ENCODE peak calls at places on chromosome 6, in five cellular contexts. One of them, this sample, is unnamed.

GRCh38 chr6:156102129-156102528 is 646.5 kb upstream of the NOX3 start:
- DNase-seq in CD8-positive, alpha-beta T cell: no peak
- DNase-seq in AG10803: no peak
- DNase-seq in endodermal cell: peak
- DNase-seq in lower lobe of right lung: no peak
- DNase-seq in this sample: no peak

GRCh38 chr6:43510827-43511163 is 649 bp upstream of the LRRC73 start:
- DNase-seq in CD8-positive, alpha-beta T cell: no peak
- DNase-seq in AG10803: no peak
- DNase-seq in endodermal cell: no peak
- DNase-seq in lower lobe of right lung: no peak
- DNase-seq in this sample: no peak

GRCh38 chr6:72621243-72622093 is at the start of gene KCNQ5:
- DNase-seq in CD8-positive, alpha-beta T cell: no peak
- DNase-seq in AG10803: peak
- DNase-seq in endodermal cell: peak
- DNase-seq in lower lobe of right lung: peak
- DNase-seq in this sample: peak

GRCh38 chr6:53651149-53651763 is 14.3 kb downstream of the KLHL31 start:
- DNase-seq in CD8-positive, alpha-beta T cell: peak
- DNase-seq in AG10803: peak
- DNase-seq in endodermal cell: peak
- DNase-seq in lower lobe of right lung: peak
- DNase-seq in this sample: no peak

GRCh38 chr6:91276315-91276714 is 689.4 kb upstream of the MAP3K7 start:
- DNase-seq in CD8-positive, alpha-beta T cell: no peak
- DNase-seq in AG10803: no peak
- DNase-seq in endodermal cell: no peak
- DNase-seq in lower lobe of right lung: no peak
- DNase-seq in this sample: no peak

GRCh38 chr6:166686317-166686716 is 59.3 kb upstream of the RPS6KA2 start:
- DNase-seq in CD8-positive, alpha-beta T cell: no peak
- DNase-seq in AG10803: no peak
- DNase-seq in endodermal cell: no peak
- DNase-seq in lower lobe of right lung: no peak
- DNase-seq in this sample: no peak

GRCh38 chr6:122663981-122664380 is 53.8 kb downstream of the PKIB start:
- DNase-seq in CD8-positive, alpha-beta T cell: no peak
- DNase-seq in AG10803: no peak
- DNase-seq in endodermal cell: no peak
- DNase-seq in lower lobe of right lung: no peak
- DNase-seq in this sample: no peak

GRCh38 chr6:17130786-17131185 is 28.9 kb downstream of the STMND1 start:
- DNase-seq in CD8-positive, alpha-beta T cell: no peak
- DNase-seq in AG10803: peak
- DNase-seq in endodermal cell: no peak
- DNase-seq in lower lobe of right lung: no peak
- DNase-seq in this sample: no peak

GRCh38 chr6:100454571-100455229 is 10.0 kb downstream of the SIM1 start:
- DNase-seq in CD8-positive, alpha-beta T cell: no peak
- DNase-seq in AG10803: no peak
- DNase-seq in endodermal cell: no peak
- DNase-seq in lower lobe of right lung: no peak
- DNase-seq in this sample: no peak

GRCh38 chr6:150894935-150895686 is 29.6 kb downstream of the MTHFD1L start:
- DNase-seq in CD8-positive, alpha-beta T cell: no peak
- DNase-seq in AG10803: peak
- DNase-seq in endodermal cell: no peak
- DNase-seq in lower lobe of right lung: no peak
- DNase-seq in this sample: peak

GRCh38 chr6:164106345-164106769 is 691.8 kb downstream of the QKI start:
- DNase-seq in CD8-positive, alpha-beta T cell: no peak
- DNase-seq in AG10803: no peak
- DNase-seq in endodermal cell: peak
- DNase-seq in lower lobe of right lung: no peak
- DNase-seq in this sample: no peak

GRCh38 chr6:132063738-132064137 is 112.6 kb upstream of the CCN2 start:
- DNase-seq in CD8-positive, alpha-beta T cell: no peak
- DNase-seq in AG10803: peak
- DNase-seq in endodermal cell: no peak
- DNase-seq in lower lobe of right lung: no peak
- DNase-seq in this sample: no peak

GRCh38 chr6:132259070-132259469 is 142.2 kb downstream of the MOXD1 start:
- DNase-seq in CD8-positive, alpha-beta T cell: no peak
- DNase-seq in AG10803: peak
- DNase-seq in endodermal cell: peak
- DNase-seq in lower lobe of right lung: no peak
- DNase-seq in this sample: no peak

GRCh38 chr6:105644073-105644489 is 241.2 kb upstream of the PREP start:
- DNase-seq in CD8-positive, alpha-beta T cell: no peak
- DNase-seq in AG10803: no peak
- DNase-seq in endodermal cell: no peak
- DNase-seq in lower lobe of right lung: no peak
- DNase-seq in this sample: no peak

GRCh38 chr6:170192905-170193304 is 98.0 kb downstream of the DLL1 start:
- DNase-seq in CD8-positive, alpha-beta T cell: no peak
- DNase-seq in AG10803: no peak
- DNase-seq in endodermal cell: no peak
- DNase-seq in lower lobe of right lung: no peak
- DNase-seq in this sample: no peak

GRCh38 chr6:12969933-12970332 is 253.4 kb downstream of the PHACTR1 start:
- DNase-seq in CD8-positive, alpha-beta T cell: no peak
- DNase-seq in AG10803: peak
- DNase-seq in endodermal cell: no peak
- DNase-seq in lower lobe of right lung: no peak
- DNase-seq in this sample: no peak

GRCh38 chr6:110049696-110050465 is 71.8 kb downstream of the GPR6 start:
- DNase-seq in CD8-positive, alpha-beta T cell: no peak
- DNase-seq in AG10803: no peak
- DNase-seq in endodermal cell: no peak
- DNase-seq in lower lobe of right lung: no peak
- DNase-seq in this sample: no peak
- H3K4me3 ChIP-seq in CD8-positive, alpha-beta T cell: no peak
- H3K4me3 ChIP-seq in AG10803: no peak
- H3K4me3 ChIP-seq in endodermal cell: no peak
- H3K4me3 ChIP-seq in lower lobe of right lung: no peak
- H3K4me3 ChIP-seq in this sample: no peak

GRCh38 chr6:27494103-27494502 is 21.2 kb upstream of the ZNF184 start:
- DNase-seq in CD8-positive, alpha-beta T cell: no peak
- DNase-seq in AG10803: no peak
- DNase-seq in endodermal cell: no peak
- DNase-seq in lower lobe of right lung: no peak
- DNase-seq in this sample: no peak

GRCh38 chr6:27500177-27500576 is 27.3 kb upstream of the ZNF184 start:
- DNase-seq in CD8-positive, alpha-beta T cell: no peak
- DNase-seq in AG10803: no peak
- DNase-seq in endodermal cell: peak
- DNase-seq in lower lobe of right lung: no peak
- DNase-seq in this sample: no peak

GRCh38 chr6:27495386-27496135 is 22.7 kb upstream of the ZNF184 start:
- DNase-seq in CD8-positive, alpha-beta T cell: no peak
- DNase-seq in AG10803: peak
- DNase-seq in endodermal cell: peak
- DNase-seq in lower lobe of right lung: no peak
- DNase-seq in this sample: peak

GRCh38 chr6:27492776-27493175 is 19.9 kb upstream of the ZNF184 start:
- DNase-seq in CD8-positive, alpha-beta T cell: no peak
- DNase-seq in AG10803: no peak
- DNase-seq in endodermal cell: no peak
- DNase-seq in lower lobe of right lung: no peak
- DNase-seq in this sample: no peak

GRCh38 chr6:27494987-27495385 is 22.1 kb upstream of the ZNF184 start:
- DNase-seq in CD8-positive, alpha-beta T cell: no peak
- DNase-seq in AG10803: no peak
- DNase-seq in endodermal cell: no peak
- DNase-seq in lower lobe of right lung: no peak
- DNase-seq in this sample: no peak
- H3K4me3 ChIP-seq in CD8-positive, alpha-beta T cell: peak
- H3K4me3 ChIP-seq in AG10803: peak
- H3K4me3 ChIP-seq in endodermal cell: peak
- H3K4me3 ChIP-seq in lower lobe of right lung: peak
- H3K4me3 ChIP-seq in this sample: peak

GRCh38 chr6:25359191-25359861 is 80.2 kb downstream of the CARMIL1 start:
- DNase-seq in CD8-positive, alpha-beta T cell: no peak
- DNase-seq in AG10803: peak
- DNase-seq in endodermal cell: peak
- DNase-seq in lower lobe of right lung: no peak
- DNase-seq in this sample: no peak
- H3K4me3 ChIP-seq in CD8-positive, alpha-beta T cell: no peak
- H3K4me3 ChIP-seq in AG10803: peak
- H3K4me3 ChIP-seq in endodermal cell: no peak
- H3K4me3 ChIP-seq in lower lobe of right lung: no peak
- H3K4me3 ChIP-seq in this sample: no peak

GRCh38 chr6:114343782-114344144 is 940 bp upstream of the HS3ST5 start:
- DNase-seq in CD8-positive, alpha-beta T cell: no peak
- DNase-seq in AG10803: no peak
- DNase-seq in endodermal cell: no peak
- DNase-seq in lower lobe of right lung: no peak
- DNase-seq in this sample: no peak
- H3K4me3 ChIP-seq in CD8-positive, alpha-beta T cell: no peak
- H3K4me3 ChIP-seq in AG10803: no peak
- H3K4me3 ChIP-seq in endodermal cell: peak
- H3K4me3 ChIP-seq in lower lobe of right lung: no peak
- H3K4me3 ChIP-seq in this sample: no peak

GRCh38 chr6:5249451-5250122 is 11.2 kb downstream of the LYRM4 start:
- DNase-seq in CD8-positive, alpha-beta T cell: no peak
- DNase-seq in AG10803: no peak
- DNase-seq in endodermal cell: no peak
- DNase-seq in lower lobe of right lung: no peak
- DNase-seq in this sample: no peak
- H3K4me3 ChIP-seq in CD8-positive, alpha-beta T cell: no peak
- H3K4me3 ChIP-seq in AG10803: no peak
- H3K4me3 ChIP-seq in endodermal cell: no peak
- H3K4me3 ChIP-seq in lower lobe of right lung: no peak
- H3K4me3 ChIP-seq in this sample: no peak

GRCh38 chr6:28747631-28748157 is 176.1 kb downstream of the TRIM27 start:
- DNase-seq in CD8-positive, alpha-beta T cell: no peak
- DNase-seq in AG10803: peak
- DNase-seq in endodermal cell: peak
- DNase-seq in lower lobe of right lung: no peak
- DNase-seq in this sample: peak

GRCh38 chr6:28750926-28751458 is 172.8 kb downstream of the TRIM27 start:
- DNase-seq in CD8-positive, alpha-beta T cell: no peak
- DNase-seq in AG10803: no peak
- DNase-seq in endodermal cell: no peak
- DNase-seq in lower lobe of right lung: no peak
- DNase-seq in this sample: no peak

GRCh38 chr6:28751514-28751913 is 172.3 kb downstream of the TRIM27 start:
- DNase-seq in CD8-positive, alpha-beta T cell: no peak
- DNase-seq in AG10803: no peak
- DNase-seq in endodermal cell: no peak
- DNase-seq in lower lobe of right lung: no peak
- DNase-seq in this sample: no peak

GRCh38 chr6:28743271-28743789 is 180.5 kb downstream of the TRIM27 start:
- DNase-seq in CD8-positive, alpha-beta T cell: no peak
- DNase-seq in AG10803: no peak
- DNase-seq in endodermal cell: no peak
- DNase-seq in lower lobe of right lung: no peak
- DNase-seq in this sample: no peak

DNA sequence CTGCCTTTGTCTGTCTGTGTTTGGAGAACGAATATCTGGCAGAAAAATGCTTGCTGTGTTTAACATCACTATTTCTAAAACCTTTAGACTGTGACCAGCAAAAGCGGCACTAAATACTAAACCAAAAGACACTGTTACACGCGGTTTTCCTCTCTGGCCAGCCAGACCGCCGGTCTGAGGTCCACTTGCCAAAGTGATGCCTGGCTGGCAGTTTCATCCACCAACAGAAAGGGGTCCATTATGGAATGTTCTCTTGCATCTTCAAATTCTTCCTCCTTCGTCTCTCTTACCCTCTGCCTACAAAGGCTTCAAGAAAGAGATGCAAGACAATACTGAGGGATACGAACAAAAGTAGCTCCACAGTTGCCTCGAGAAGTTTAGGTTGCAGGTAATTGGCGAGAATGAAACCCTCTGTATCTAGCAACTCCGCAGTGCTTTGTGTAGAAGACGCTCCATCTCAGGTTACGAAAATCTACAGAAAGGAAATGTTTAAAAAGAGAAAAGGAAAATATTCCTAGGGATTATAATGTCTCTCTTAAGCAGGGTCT is 176.6 kb downstream of the TRIM27 start:
- DNase-seq in CD8-positive, alpha-beta T cell: no peak
- DNase-seq in AG10803: no peak
- DNase-seq in endodermal cell: no peak
- DNase-seq in lower lobe of right lung: no peak
- DNase-seq in this sample: no peak
- H3K4me3 ChIP-seq in CD8-positive, alpha-beta T cell: no peak
- H3K4me3 ChIP-seq in AG10803: no peak
- H3K4me3 ChIP-seq in endodermal cell: peak
- H3K4me3 ChIP-seq in lower lobe of right lung: no peak
- H3K4me3 ChIP-seq in this sample: no peak

GRCh38 chr6:33415831-33416230 is 2.1 kb downstream of the CUTA start:
- DNase-seq in CD8-positive, alpha-beta T cell: no peak
- DNase-seq in AG10803: no peak
- DNase-seq in endodermal cell: no peak
- DNase-seq in lower lobe of right lung: no peak
- DNase-seq in this sample: no peak
- H3K4me3 ChIP-seq in CD8-positive, alpha-beta T cell: no peak
- H3K4me3 ChIP-seq in AG10803: peak
- H3K4me3 ChIP-seq in endodermal cell: peak
- H3K4me3 ChIP-seq in lower lobe of right lung: peak
- H3K4me3 ChIP-seq in this sample: peak

This sample was measured in GM06990.